ENCODE peak calls at places on chromosomes 12 and 14, in ten cellular contexts. T is neural progenitor cell; A is mucosa of descending colon; P is stomach; E is CD8-positive, alpha-beta memory T cell; Y is upper lobe of right lung; R is hepatocyte; O is DND-41; I is thyroid gland; S is heart right ventricle. G is an unnamed sample. For H3K4me1, the result is how much of the 10 kb centered on the place peaks cover.

GRCh38 chr12:109937371-109937770 is 37.3 kb downstream of the TCHP start:
- DNase-seq in P (no peak), O (no peak), T (no peak), Y (no peak), S (no peak), I (no peak), A (no peak), E (no peak), R (no peak), G (no peak)

GRCh38 chr12:94074970-94075695 is 73.2 kb upstream of the PLXNC1 start:
- DNase-seq in S (peak), T (peak), O (peak), P (peak), R (peak), Y (peak), A (no peak), I (peak), E (no peak), G (peak)

GRCh38 chr12:99619389-99620158 is 28.0 kb upstream of the GARIN6 start:
- DNase-seq in E (no peak), I (no peak), T (peak), P (no peak), A (no peak), O (peak), Y (no peak), R (peak), S (no peak), G (peak)

GRCh38 chr12:119870462-119870861 is 6.7 kb downstream of the CIT start:
- DNase-seq in O (no peak), E (no peak), T (no peak), I (no peak), S (no peak), P (no peak), A (no peak), R (no peak), Y (no peak), G (peak)

GRCh38 chr14:103257211-103257962 is 76.7 kb upstream of the EIF5 start:
- DNase-seq in E (no peak), I (peak), S (no peak), O (no peak), A (no peak), Y (no peak), T (no peak), R (no peak), P (no peak), G (peak)

GRCh38 chr12:91704446-91704845 is 441.2 kb downstream of the BTG1 start:
- DNase-seq in P (no peak), A (no peak), S (peak), R (no peak), O (no peak), I (no peak), E (no peak), T (no peak), Y (no peak), G (peak)

GRCh38 chr12:66755727-66756395 is 77.0 kb upstream of the GRIP1 start:
- DNase-seq in Y (no peak), R (no peak), T (no peak), P (no peak), A (no peak), I (no peak), O (peak), E (no peak), S (no peak), G (no peak)

GRCh38 chr12:13135336-13136178 is 32.1 kb upstream of the GSG1 start:
- DNase-seq in R (peak), I (peak), O (no peak), E (no peak), Y (peak), S (no peak), T (no peak), A (no peak), P (peak), G (peak)

GRCh38 chr12:132586929-132587328 is 23.5 kb downstream of the LRCOL1 start:
- DNase-seq in O (no peak), S (no peak), Y (no peak), T (no peak), A (no peak), R (no peak), E (no peak), I (no peak), P (no peak), G (no peak)

GRCh38 chr12:66004922-66005703 is 125.4 kb downstream of the LLPH start:
- DNase-seq in A (no peak), Y (no peak), O (no peak), P (no peak), E (no peak), T (no peak), R (no peak), S (peak), I (no peak), G (no peak)

GRCh38 chr14:102726191-102726949 is 50.9 kb upstream of the TRAF3 start:
- DNase-seq in S (no peak), E (no peak), T (no peak), P (peak), Y (no peak), I (no peak), R (no peak), O (no peak), A (no peak), G (no peak)

GRCh38 chr12:122085571-122085970 is 7.0 kb downstream of the MLXIP start:
- DNase-seq in O (no peak), T (no peak), S (no peak), Y (no peak), P (no peak), I (no peak), A (peak), R (no peak), E (no peak), G (no peak)

GRCh38 chr14:55589171-55589570 is 9.2 kb downstream of the KTN1 start:
- DNase-seq in E (no peak), R (no peak), P (no peak), A (no peak), Y (no peak), T (no peak), O (no peak), S (no peak), I (no peak), G (no peak)

GRCh38 chr12:111841236-111841749 is 735 bp upstream of the MAPKAPK5 start:
- DNase-seq in A (no peak), T (no peak), Y (no peak), R (no peak), O (no peak), E (peak), S (no peak), P (no peak), I (no peak), G (peak)

GRCh38 chr14:51513933-51514332 is 137.8 kb upstream of the FRMD6 start:
- DNase-seq in P (no peak), E (no peak), O (no peak), T (no peak), A (no peak), Y (no peak), R (no peak), I (no peak), S (no peak), G (no peak)

GRCh38 chr14:105281354-105282097 is 19.3 kb downstream of the BRF1 start:
- DNase-seq in R (peak), Y (no peak), P (no peak), E (no peak), O (no peak), I (peak), A (no peak), S (no peak), T (peak), G (peak)

GRCh38 chr14:106562451-106562850 is 1036.1 kb downstream of the TMEM121 start:
- DNase-seq in R (no peak), T (no peak), E (no peak), O (no peak), I (no peak), Y (no peak), A (no peak), S (no peak), P (no peak), G (no peak)

GRCh38 chr14:90727082-90727481 is 89.1 kb downstream of the TTC7B start:
- DNase-seq in I (no peak), R (no peak), O (no peak), S (no peak), Y (no peak), T (no peak), E (no peak), P (no peak), A (no peak), G (no peak)

GRCh38 chr12:23952071-23952470 is 2.6 kb upstream of the SOX5 start:
- DNase-seq in E (no peak), S (no peak), T (no peak), I (no peak), O (no peak), P (no peak), A (no peak), R (no peak), Y (no peak), G (no peak)

GRCh38 chr12:53324779-53325538 is 3.5 kb upstream of the AAAS start:
- DNase-seq in T (peak), I (peak), Y (peak), R (peak), A (peak), S (peak), P (peak), E (peak), O (peak), G (peak)

GRCh38 chr14:104680806-104681688 is 8.4 kb upstream of the INF2 start:
- DNase-seq in S (no peak), I (no peak), T (peak), O (no peak), A (peak), R (peak), P (peak), Y (peak), E (no peak), G (peak)

GRCh38 chr14:51488569-51489220 is 163.0 kb upstream of the FRMD6 start:
- DNase-seq in I (no peak), T (no peak), O (no peak), A (no peak), Y (no peak), E (no peak), S (no peak), R (no peak), P (no peak), G (no peak)

GRCh38 chr12:54215990-54216579 is 27.3 kb upstream of the SMUG1 start:
- DNase-seq in R (peak), A (peak), P (no peak), I (no peak), Y (peak), O (peak), E (peak), S (no peak), T (no peak), G (no peak)

DNA sequence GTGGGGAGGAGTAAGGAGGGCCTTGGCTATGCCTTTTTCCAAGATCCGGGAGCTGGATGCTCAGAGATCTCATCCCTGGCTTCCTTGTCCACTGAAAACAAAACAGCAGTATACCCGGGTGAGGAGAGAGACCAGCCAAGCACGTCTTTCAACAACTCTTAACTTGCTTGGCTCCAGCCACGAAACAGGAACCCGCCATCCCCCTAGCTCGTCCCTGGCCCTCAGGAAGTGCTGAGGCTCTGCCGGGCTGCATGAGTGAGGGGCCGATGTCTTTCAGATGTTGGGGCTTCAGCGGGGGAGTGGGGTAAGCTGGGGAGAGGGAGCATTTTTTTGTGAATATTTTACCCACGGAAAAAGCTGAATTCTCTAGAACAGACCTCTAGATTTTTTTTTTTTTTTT is 231.1 kb downstream of the CACNA1C start:
- DNase-seq in P (no peak), A (no peak), T (no peak), E (no peak), R (peak), Y (peak), O (no peak), S (no peak), I (peak), G (peak)
- H3K4me3 ChIP-seq in P (no peak), A (no peak), T (no peak), E (no peak), R (no peak), Y (no peak), O (no peak), S (no peak), I (no peak), G (no peak)

GRCh38 chr12:108679282-108679681 is 45.6 kb upstream of the SELPLG start:
- DNase-seq in S (no peak), A (no peak), E (no peak), O (no peak), I (no peak), T (no peak), P (no peak), R (no peak), Y (no peak), G (no peak)
- H3K4me1 ChIP-seq in S (under half), A (under half), E (under half), O (under half), I (under half), T (under half), P (under half), R (under half), Y (under half), G (under half)

GRCh38 chr12:123713398-123714301 is 1.5 kb downstream of the ATP6V0A2 start:
- DNase-seq in R (peak), P (peak), E (no peak), O (no peak), S (no peak), Y (no peak), I (no peak), A (peak), T (no peak), G (no peak)
- H3K4me3 ChIP-seq in R (no peak), P (peak), E (peak), O (peak), S (peak), Y (peak), I (peak), A (no peak), T (peak), G (peak)

GRCh38 chr14:68634346-68634745 is 158.5 kb downstream of the ZFP36L1 start:
- DNase-seq in S (no peak), A (no peak), P (no peak), E (no peak), O (no peak), I (no peak), R (no peak), T (no peak), Y (peak), G (peak)

GRCh38 chr14:68637106-68638021 is 155.5 kb downstream of the ZFP36L1 start:
- DNase-seq in A (no peak), S (no peak), I (peak), T (no peak), O (no peak), E (no peak), Y (peak), R (no peak), P (no peak), G (peak)

GRCh38 chr14:68633131-68633991 is 159.5 kb downstream of the ZFP36L1 start:
- DNase-seq in T (no peak), P (no peak), S (peak), A (no peak), I (peak), E (no peak), Y (peak), O (no peak), R (peak), G (peak)

GRCh38 chr14:68636597-68636996 is 156.3 kb downstream of the ZFP36L1 start:
- DNase-seq in R (no peak), I (peak), E (no peak), T (no peak), O (no peak), S (no peak), A (no peak), Y (peak), P (no peak), G (no peak)

GRCh38 chr14:68634874-68635601 is 157.8 kb downstream of the ZFP36L1 start:
- DNase-seq in R (no peak), T (no peak), E (no peak), P (no peak), I (no peak), Y (peak), A (no peak), S (no peak), O (no peak), G (no peak)
- H3K4me1 ChIP-seq in R (half or more), T (under half), E (under half), P (half or more), I (half or more), Y (under half), A (under half), S (half or more), O (under half), G (under half)

GRCh38 chr14:52929192-52929807 is 21.6 kb downstream of the FERMT2 start:
- DNase-seq in E (no peak), O (no peak), Y (no peak), I (no peak), S (no peak), T (no peak), A (no peak), P (no peak), R (no peak), G (no peak)

GRCh38 chr14:52922059-52922458 is 28.8 kb downstream of the FERMT2 start:
- DNase-seq in A (no peak), T (no peak), O (no peak), I (no peak), Y (no peak), P (no peak), S (no peak), R (no peak), E (no peak), G (no peak)

GRCh38 chr14:52922656-52923055 is 28.2 kb downstream of the FERMT2 start:
- DNase-seq in P (no peak), I (no peak), S (no peak), Y (no peak), O (no peak), E (no peak), A (no peak), R (no peak), T (no peak), G (peak)

GRCh38 chr14:52923902-52924575 is 26.8 kb downstream of the FERMT2 start:
- DNase-seq in A (no peak), R (no peak), T (no peak), P (no peak), E (no peak), I (no peak), Y (no peak), O (peak), S (no peak), G (no peak)

DNA sequence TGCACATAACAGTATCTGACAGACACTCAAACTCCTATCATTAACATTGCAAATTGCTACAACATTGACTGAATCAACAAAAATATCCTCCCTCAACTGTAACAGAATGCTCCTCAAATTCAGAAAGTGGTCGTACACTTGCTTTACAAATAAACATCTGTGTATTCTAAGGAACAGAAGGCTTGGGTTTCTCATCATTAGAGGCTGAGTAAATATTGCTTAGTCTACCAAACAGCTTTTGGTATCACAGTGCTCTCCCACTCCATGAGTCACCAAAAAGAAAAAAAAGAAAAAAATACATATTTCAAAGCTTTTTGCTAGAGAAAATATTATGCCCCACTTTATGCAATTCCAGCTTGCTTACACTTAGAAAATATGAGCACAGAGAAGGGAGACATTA is 23.9 kb downstream of the FERMT2 start:
- DNase-seq in A (no peak), R (no peak), O (no peak), I (no peak), T (no peak), S (no peak), Y (no peak), E (no peak), P (no peak), G (peak)
- H3K4me3 ChIP-seq in A (no peak), R (no peak), O (no peak), I (no peak), T (no peak), S (no peak), Y (no peak), E (no peak), P (no peak), G (no peak)

GRCh38 chr12:4141344-4142270 is 132.0 kb upstream of the CCND2 start:
- DNase-seq in A (no peak), S (no peak), T (no peak), I (no peak), P (no peak), O (no peak), E (no peak), Y (no peak), R (no peak), G (no peak)

GRCh38 chr12:4145990-4146859 is 127.3 kb upstream of the CCND2 start:
- DNase-seq in I (no peak), T (no peak), S (no peak), E (no peak), R (no peak), A (no peak), O (no peak), P (no peak), Y (no peak), G (no peak)

GRCh38 chr12:4140607-4141301 is 132.8 kb upstream of the CCND2 start:
- DNase-seq in A (no peak), R (no peak), I (no peak), E (no peak), T (no peak), P (no peak), S (no peak), Y (no peak), O (no peak), G (no peak)

GRCh38 chr12:4144676-4145075 is 128.9 kb upstream of the CCND2 start:
- DNase-seq in Y (no peak), P (no peak), T (no peak), R (no peak), O (no peak), I (no peak), E (no peak), S (no peak), A (no peak), G (no peak)

DNA sequence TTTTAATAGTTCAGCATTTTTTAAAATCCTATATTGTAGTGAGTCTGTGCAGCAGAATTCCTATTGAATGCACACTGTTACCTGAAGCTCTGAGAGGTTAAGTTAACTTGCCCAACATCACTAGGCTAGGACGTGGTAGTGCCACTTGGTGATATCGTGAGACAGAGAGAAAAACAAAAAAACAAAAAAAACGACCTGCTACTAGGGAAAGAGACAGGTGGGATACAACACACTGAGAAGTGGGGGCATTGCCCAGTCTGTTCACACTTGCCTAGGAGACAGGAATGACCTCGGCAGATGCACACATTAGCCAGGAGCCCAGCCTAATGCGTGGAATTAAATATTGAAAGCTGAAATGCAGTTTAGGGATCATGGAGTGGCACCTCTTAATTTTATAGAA is 129.7 kb upstream of the CCND2 start:
- DNase-seq in R (no peak), E (no peak), Y (no peak), P (no peak), T (no peak), O (no peak), A (no peak), S (no peak), I (no peak), G (no peak)
- H3K4me1 ChIP-seq in R (under half), E (under half), Y (under half), P (under half), T (under half), O (under half), A (under half), S (under half), I (under half), G (under half)

GRCh38 chr14:22105643-22106042 is 432.0 kb upstream of the OR4E1 start:
- DNase-seq in S (no peak), E (no peak), Y (no peak), P (no peak), R (no peak), O (no peak), A (no peak), I (no peak), T (no peak), G (no peak)
- H3K4me3 ChIP-seq in S (no peak), E (no peak), Y (no peak), P (no peak), R (no peak), O (no peak), A (no peak), I (no peak), T (no peak), G (no peak)

DNA sequence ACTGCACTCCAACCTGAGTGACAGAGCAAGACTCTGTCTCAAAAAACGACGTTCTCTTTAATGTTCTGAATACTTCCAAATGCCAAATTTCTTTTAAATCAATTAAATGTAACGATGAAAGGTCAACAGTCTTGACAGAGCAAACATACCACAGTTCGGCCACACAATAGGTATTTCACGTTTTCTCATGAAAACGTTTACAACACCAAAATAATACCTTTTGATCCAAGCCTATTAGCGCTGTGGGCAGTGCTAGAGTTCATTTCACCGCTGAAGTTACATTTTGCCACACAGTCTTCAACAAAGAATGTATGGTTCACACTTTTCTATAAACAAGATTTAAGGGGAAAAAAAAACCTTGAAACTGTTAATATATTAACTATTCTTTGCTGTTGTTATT is 122.1 kb downstream of the MED13L start:
- DNase-seq in T (no peak), S (no peak), R (no peak), O (no peak), A (no peak), I (no peak), Y (no peak), E (no peak), P (no peak), G (no peak)
- H3K4me1 ChIP-seq in T (half or more), S (half or more), R (under half), O (under half), A (under half), I (half or more), Y (half or more), E (under half), P (under half), G (under half)

G was measured in fibroblast of lung.